ENCODE peak calls at places on chromosomes 1 and 21, in nine cellular contexts. One of them, this sample, is unnamed.

GRCh38 chr1:150577557-150578277 is 1.7 kb downstream of the MCL1 start:
- DNase-seq in kidney epithelial cell: no peak
- DNase-seq in GM23248: peak
- DNase-seq in T follicular helper cell: no peak
- DNase-seq in cardiac fibroblast: peak
- DNase-seq in H4: no peak
- DNase-seq in mucosa of gallbladder: no peak
- DNase-seq in psoas muscle: no peak
- DNase-seq in T-helper 17 cell: no peak
- DNase-seq in this sample: no peak

GRCh38 chr1:193143285-193143684 is 21.5 kb downstream of the CDC73 start:
- DNase-seq in T-helper 17 cell: no peak
- DNase-seq in T follicular helper cell: no peak
- DNase-seq in kidney epithelial cell: no peak
- DNase-seq in cardiac fibroblast: peak
- DNase-seq in psoas muscle: no peak
- DNase-seq in GM23248: peak
- DNase-seq in mucosa of gallbladder: no peak
- DNase-seq in H4: no peak
- DNase-seq in this sample: no peak

GRCh38 chr1:175390081-175390481 is 197.5 kb upstream of the KIAA0040 start:
- DNase-seq in GM23248: no peak
- DNase-seq in T follicular helper cell: no peak
- DNase-seq in T-helper 17 cell: no peak
- DNase-seq in psoas muscle: no peak
- DNase-seq in mucosa of gallbladder: no peak
- DNase-seq in kidney epithelial cell: no peak
- DNase-seq in H4: no peak
- DNase-seq in cardiac fibroblast: no peak
- DNase-seq in this sample: peak

GRCh38 chr1:206544562-206545257 is 37.4 kb downstream of the RASSF5 start:
- DNase-seq in kidney epithelial cell: no peak
- DNase-seq in mucosa of gallbladder: peak
- DNase-seq in cardiac fibroblast: peak
- DNase-seq in GM23248: peak
- DNase-seq in T-helper 17 cell: peak
- DNase-seq in H4: peak
- DNase-seq in psoas muscle: peak
- DNase-seq in T follicular helper cell: peak
- DNase-seq in this sample: peak

GRCh38 chr1:178733972-178734371 is 8.9 kb downstream of the RALGPS2 start:
- DNase-seq in H4: no peak
- DNase-seq in kidney epithelial cell: no peak
- DNase-seq in T follicular helper cell: no peak
- DNase-seq in cardiac fibroblast: no peak
- DNase-seq in T-helper 17 cell: no peak
- DNase-seq in mucosa of gallbladder: no peak
- DNase-seq in psoas muscle: no peak
- DNase-seq in GM23248: no peak
- DNase-seq in this sample: no peak

GRCh38 chr21:38478782-38479181 is 19.5 kb downstream of the ERG start:
- DNase-seq in mucosa of gallbladder: no peak
- DNase-seq in cardiac fibroblast: peak
- DNase-seq in T-helper 17 cell: no peak
- DNase-seq in GM23248: peak
- DNase-seq in kidney epithelial cell: no peak
- DNase-seq in H4: no peak
- DNase-seq in psoas muscle: no peak
- DNase-seq in T follicular helper cell: no peak
- DNase-seq in this sample: no peak

GRCh38 chr1:37655274-37655673 is 20.6 kb upstream of the RSPO1 start:
- DNase-seq in GM23248: no peak
- DNase-seq in mucosa of gallbladder: no peak
- DNase-seq in T follicular helper cell: no peak
- DNase-seq in cardiac fibroblast: no peak
- DNase-seq in kidney epithelial cell: no peak
- DNase-seq in H4: no peak
- DNase-seq in T-helper 17 cell: no peak
- DNase-seq in psoas muscle: no peak
- DNase-seq in this sample: no peak

GRCh38 chr1:195173753-195174152 is 1434.5 kb downstream of the KCNT2 start:
- DNase-seq in H4: no peak
- DNase-seq in T-helper 17 cell: no peak
- DNase-seq in psoas muscle: no peak
- DNase-seq in cardiac fibroblast: no peak
- DNase-seq in T follicular helper cell: no peak
- DNase-seq in kidney epithelial cell: no peak
- DNase-seq in GM23248: no peak
- DNase-seq in mucosa of gallbladder: no peak
- DNase-seq in this sample: no peak

GRCh38 chr1:67749844-67750689 is 65.1 kb downstream of the GADD45A start:
- DNase-seq in mucosa of gallbladder: peak
- DNase-seq in T-helper 17 cell: no peak
- DNase-seq in kidney epithelial cell: peak
- DNase-seq in T follicular helper cell: no peak
- DNase-seq in GM23248: peak
- DNase-seq in psoas muscle: no peak
- DNase-seq in cardiac fibroblast: peak
- DNase-seq in H4: peak
- DNase-seq in this sample: peak

GRCh38 chr1:117142200-117142599 is 20.7 kb upstream of the TRIM45 start:
- DNase-seq in psoas muscle: no peak
- DNase-seq in cardiac fibroblast: peak
- DNase-seq in GM23248: peak
- DNase-seq in H4: no peak
- DNase-seq in mucosa of gallbladder: no peak
- DNase-seq in T follicular helper cell: no peak
- DNase-seq in T-helper 17 cell: no peak
- DNase-seq in kidney epithelial cell: no peak
- DNase-seq in this sample: no peak

GRCh38 chr1:46302091-46303037 is 1.1 kb downstream of the LRRC41 start:
- DNase-seq in cardiac fibroblast: peak
- DNase-seq in T follicular helper cell: peak
- DNase-seq in H4: no peak
- DNase-seq in GM23248: peak
- DNase-seq in T-helper 17 cell: peak
- DNase-seq in psoas muscle: peak
- DNase-seq in mucosa of gallbladder: peak
- DNase-seq in kidney epithelial cell: no peak
- DNase-seq in this sample: peak

GRCh38 chr1:215476541-215476940 is 90.6 kb upstream of the KCTD3 start:
- DNase-seq in cardiac fibroblast: peak
- DNase-seq in psoas muscle: no peak
- DNase-seq in kidney epithelial cell: no peak
- DNase-seq in mucosa of gallbladder: no peak
- DNase-seq in GM23248: peak
- DNase-seq in T-helper 17 cell: no peak
- DNase-seq in H4: no peak
- DNase-seq in T follicular helper cell: no peak
- DNase-seq in this sample: no peak

GRCh38 chr21:42694751-42695150 is 41.3 kb downstream of the PDE9A start:
- DNase-seq in T-helper 17 cell: no peak
- DNase-seq in GM23248: no peak
- DNase-seq in H4: no peak
- DNase-seq in T follicular helper cell: no peak
- DNase-seq in mucosa of gallbladder: no peak
- DNase-seq in psoas muscle: no peak
- DNase-seq in cardiac fibroblast: no peak
- DNase-seq in kidney epithelial cell: no peak
- DNase-seq in this sample: no peak

GRCh38 chr1:99992760-99993467 is 23.1 kb downstream of the SLC35A3 start:
- DNase-seq in kidney epithelial cell: no peak
- DNase-seq in psoas muscle: no peak
- DNase-seq in T follicular helper cell: no peak
- DNase-seq in H4: no peak
- DNase-seq in mucosa of gallbladder: no peak
- DNase-seq in T-helper 17 cell: no peak
- DNase-seq in GM23248: no peak
- DNase-seq in cardiac fibroblast: no peak
- DNase-seq in this sample: no peak

GRCh38 chr1:230070321-230071208 is 3.5 kb downstream of the GALNT2 start:
- DNase-seq in cardiac fibroblast: no peak
- DNase-seq in T-helper 17 cell: no peak
- DNase-seq in mucosa of gallbladder: no peak
- DNase-seq in H4: no peak
- DNase-seq in psoas muscle: no peak
- DNase-seq in kidney epithelial cell: no peak
- DNase-seq in GM23248: no peak
- DNase-seq in T follicular helper cell: no peak
- DNase-seq in this sample: no peak

GRCh38 chr1:69121708-69122107 is 446.0 kb upstream of the LRRC7 start:
- DNase-seq in cardiac fibroblast: peak
- DNase-seq in T-helper 17 cell: no peak
- DNase-seq in mucosa of gallbladder: no peak
- DNase-seq in GM23248: peak
- DNase-seq in psoas muscle: no peak
- DNase-seq in T follicular helper cell: no peak
- DNase-seq in kidney epithelial cell: no peak
- DNase-seq in H4: no peak
- DNase-seq in this sample: no peak

GRCh38 chr1:175599212-175599681 is 144.1 kb downstream of the TNR start:
- DNase-seq in kidney epithelial cell: peak
- DNase-seq in cardiac fibroblast: peak
- DNase-seq in GM23248: no peak
- DNase-seq in H4: no peak
- DNase-seq in T follicular helper cell: no peak
- DNase-seq in psoas muscle: no peak
- DNase-seq in T-helper 17 cell: no peak
- DNase-seq in mucosa of gallbladder: no peak
- DNase-seq in this sample: no peak